ENCODE peak calls at places on chromosome 17, in five cellular contexts. O is CD4-positive, alpha-beta memory T cell; A is body of pancreas; Q is CD8-positive, alpha-beta memory T cell; W is psoas muscle. S is an unnamed sample.
A peak's percentile ranks its signal among the peaks of the same experiment; 100 is the strongest.

GRCh38 chr17:74408830-74409229 is 23.1 kb upstream of the GPRC5C start:
- DNase-seq in W (no peak), A (peak; percentile 15), Q (no peak), O (no peak), S (no peak)

GRCh38 chr17:75691371-75692290 is 24.5 kb downstream of the SAP30BP start:
- DNase-seq in O (no peak), Q (no peak), W (no peak), A (peak; percentile 77), S (no peak)

GRCh38 chr17:45241315-45242011 is 19.8 kb downstream of the FMNL1 start:
- DNase-seq in W (no peak), Q (no peak), A (peak; percentile 63), O (no peak), S (peak; percentile 85)

GRCh38 chr17:78423961-78424747 is 45.7 kb downstream of the PGS1 start:
- DNase-seq in W (no peak), O (no peak), Q (no peak), A (no peak), S (no peak)

GRCh38 chr17:9115446-9116265 is 94.3 kb downstream of the NTN1 start:
- DNase-seq in Q (no peak), O (no peak), A (peak; percentile 34), W (peak; percentile 73), S (peak; percentile 64)

GRCh38 chr17:2894782-2895181 is 98.5 kb downstream of the RAP1GAP2 start:
- DNase-seq in A (peak; percentile 87), O (no peak), Q (no peak), W (no peak), S (no peak)

GRCh38 chr17:29243792-29244191 is 2.9 kb upstream of the CRYBA1 start:
- DNase-seq in O (no peak), W (no peak), Q (no peak), A (peak; percentile 23), S (no peak)

GRCh38 chr17:82008258-82008940 is 14.3 kb downstream of the CENPX start:
- DNase-seq in Q (no peak), A (no peak), O (no peak), W (no peak), S (no peak)

GRCh38 chr17:5241861-5242671 is 7.4 kb upstream of the SCIMP start:
- DNase-seq in Q (no peak), O (peak; percentile 53), A (no peak), W (no peak), S (no peak)

GRCh38 chr17:64196626-64197025 is 66.4 kb downstream of the TEX2 start:
- DNase-seq in W (no peak), A (no peak), Q (no peak), O (no peak), S (no peak)

GRCh38 chr17:75835315-75835987 is 8.8 kb downstream of the UNC13D start:
- DNase-seq in O (no peak), W (no peak), Q (no peak), A (peak; percentile 5), S (no peak)

GRCh38 chr17:52201764-52202571 is 43.5 kb upstream of the CA10 start:
- DNase-seq in Q (no peak), W (no peak), O (no peak), A (no peak), S (no peak)

GRCh38 chr17:81405382-81406005 is 10.2 kb downstream of the BAHCC1 start:
- DNase-seq in A (peak; percentile 44), W (peak; percentile 71), O (no peak), Q (no peak), S (no peak)

GRCh38 chr17:12574525-12574924 is 91.2 kb upstream of the MYOCD start:
- DNase-seq in W (no peak), A (no peak), O (no peak), Q (no peak), S (no peak)

GRCh38 chr17:29066053-29066452 is 23.1 kb downstream of the PIPOX start:
- DNase-seq in A (no peak), W (no peak), O (no peak), Q (peak; percentile 6), S (no peak)

GRCh38 chr17:2724783-2725164 is 13.2 kb upstream of the CLUH start:
- DNase-seq in O (peak; percentile 24), W (peak; percentile 42), Q (no peak), A (peak; percentile 63), S (no peak)

GRCh38 chr17:39663688-39664580 is 1.2 kb upstream of the TCAP start:
- DNase-seq in Q (no peak), A (no peak), W (no peak), O (no peak), S (no peak)

GRCh38 chr17:54992797-54993639 is 24.5 kb downstream of the STXBP4 start:
- DNase-seq in W (no peak), O (peak; percentile 57), A (no peak), Q (no peak), S (no peak)

GRCh38 chr17:39867891-39868553 is at the start of gene ZPBP2:
- DNase-seq in Q (peak; percentile 72), A (no peak), O (no peak), W (no peak), S (peak; percentile 59)

GRCh38 chr17:82228842-82229685 is at the start of gene SLC16A3:
- DNase-seq in Q (peak; percentile 71), W (peak; percentile 74), A (no peak), O (peak; percentile 68), S (peak; percentile 90)

GRCh38 chr17:81550285-81550684 is 1.9 kb downstream of the FAAP100 start:
- DNase-seq in A (no peak), W (no peak), Q (no peak), O (no peak), S (no peak)

GRCh38 chr17:37674511-37674910 is 31.3 kb upstream of the DDX52 start:
- DNase-seq in A (no peak), Q (no peak), O (no peak), W (no peak), S (no peak)

DNA sequence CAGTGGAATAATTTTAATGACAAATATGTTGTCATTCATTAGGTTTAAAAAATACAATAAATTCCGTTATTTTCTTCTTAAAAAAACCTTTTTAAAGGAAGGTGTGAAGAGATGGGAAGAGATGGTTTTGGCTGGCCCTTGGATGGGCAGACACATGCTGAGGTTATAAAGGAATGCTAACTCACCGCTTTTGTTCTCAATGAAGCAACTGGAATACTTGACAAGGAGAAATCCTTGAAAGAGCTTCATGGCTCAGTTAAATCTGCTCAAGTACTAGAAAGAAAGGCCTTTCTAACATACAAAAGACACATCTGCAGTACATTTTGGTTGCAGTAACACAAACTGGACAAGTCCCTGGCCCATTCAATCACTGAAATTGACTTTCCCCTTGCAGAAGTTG is 158.3 kb upstream of the KCNJ16 start:
- DNase-seq in Q (no peak), W (no peak), O (no peak), A (no peak), S (no peak)
- H3K9me3 ChIP-seq in Q (no peaks in the 10 kb centered on the region), W (no peaks in the 10 kb centered on the region), O (no peaks in the 10 kb centered on the region), A (no peaks in the 10 kb centered on the region), S (peaks cover 4% of the 10 kb centered on the region)

GRCh38 chr17:47301161-47301560 is 22.6 kb upstream of the EFCAB13 start:
- DNase-seq in A (no peak), O (peak; percentile 13), Q (no peak), W (no peak), S (no peak)

GRCh38 chr17:47304191-47304590 is 19.6 kb upstream of the EFCAB13 start:
- DNase-seq in O (no peak), A (no peak), W (no peak), Q (no peak), S (no peak)

GRCh38 chr17:47301831-47302230 is 21.9 kb upstream of the EFCAB13 start:
- DNase-seq in O (no peak), Q (no peak), W (no peak), A (no peak), S (no peak)

GRCh38 chr17:47300718-47301117 is 23.0 kb upstream of the EFCAB13 start:
- DNase-seq in W (no peak), A (no peak), O (no peak), Q (no peak), S (no peak)

GRCh38 chr17:47305302-47305923 is 18.3 kb upstream of the EFCAB13 start:
- DNase-seq in Q (no peak), O (no peak), A (no peak), W (no peak), S (no peak)
- H3K36me3 ChIP-seq in Q (no peaks in the 10 kb centered on the region), O (no peaks in the 10 kb centered on the region), A (no peaks in the 10 kb centered on the region), W (no peaks in the 10 kb centered on the region), S (no peaks in the 10 kb centered on the region)

GRCh38 chr17:7252176-7253043 is at the start of gene ELP5:
- DNase-seq in O (peak; percentile 88), Q (peak; percentile 92), W (peak; percentile 96), A (peak; percentile 95), S (peak; percentile 97)

GRCh38 chr17:7251330-7252175 is at the start of gene CTDNEP1:
- DNase-seq in O (peak; percentile 99), A (peak; percentile 97), Q (peak; percentile 100), W (peak; percentile 97), S (peak; percentile 92)

GRCh38 chr17:7254511-7254910 is 2.5 kb downstream of the ELP5 start:
- DNase-seq in Q (no peak), A (no peak), W (no peak), O (no peak), S (no peak)

GRCh38 chr17:7250655-7251329 is 742 bp downstream of the CTDNEP1 start:
- DNase-seq in W (no peak), Q (no peak), A (no peak), O (peak; percentile 42), S (no peak)

DNA sequence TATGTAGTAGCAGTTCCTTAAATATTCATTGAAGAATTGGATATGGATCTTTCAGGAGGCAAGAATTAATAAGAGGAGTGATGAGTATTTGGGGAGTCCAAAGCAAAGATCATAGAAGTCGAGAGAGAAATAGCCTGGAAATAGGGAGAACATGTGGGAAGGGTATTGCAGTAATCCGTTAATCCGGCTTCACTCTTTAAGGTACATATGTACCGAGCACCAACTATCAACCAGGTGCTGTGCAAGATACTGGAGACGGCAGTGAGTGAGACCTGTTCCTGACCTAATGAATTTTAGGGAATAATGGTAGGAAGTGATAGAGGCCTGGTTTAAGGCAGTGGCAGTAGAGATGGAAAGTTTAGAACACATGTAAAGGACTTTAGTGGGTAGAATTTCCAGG is 1.1 kb downstream of the ELP5 start:
- DNase-seq in O (no peak), A (no peak), Q (no peak), W (no peak), S (no peak)
- H3K4me3 ChIP-seq in O (peak overlapping the region; percentile 71), A (peak overlapping the region; percentile 28), Q (peak overlapping the region; percentile 85), W (peak overlapping the region; percentile 99), S (peak overlapping the region; percentile 91)

GRCh38 chr17:1091190-1091534 is 88.6 kb downstream of the ABR start:
- DNase-seq in Q (no peak), W (no peak), A (no peak), O (no peak), S (no peak)

GRCh38 chr17:1095853-1096675 is 83.7 kb downstream of the ABR start:
- DNase-seq in O (no peak), Q (no peak), W (no peak), A (no peak), S (no peak)

GRCh38 chr17:1095093-1095852 is 84.5 kb downstream of the ABR start:
- DNase-seq in A (no peak), W (no peak), Q (no peak), O (no peak), S (peak; percentile 90)

GRCh38 chr17:1091885-1092284 is 87.9 kb downstream of the ABR start:
- DNase-seq in Q (no peak), W (no peak), A (no peak), O (no peak), S (no peak)

DNA sequence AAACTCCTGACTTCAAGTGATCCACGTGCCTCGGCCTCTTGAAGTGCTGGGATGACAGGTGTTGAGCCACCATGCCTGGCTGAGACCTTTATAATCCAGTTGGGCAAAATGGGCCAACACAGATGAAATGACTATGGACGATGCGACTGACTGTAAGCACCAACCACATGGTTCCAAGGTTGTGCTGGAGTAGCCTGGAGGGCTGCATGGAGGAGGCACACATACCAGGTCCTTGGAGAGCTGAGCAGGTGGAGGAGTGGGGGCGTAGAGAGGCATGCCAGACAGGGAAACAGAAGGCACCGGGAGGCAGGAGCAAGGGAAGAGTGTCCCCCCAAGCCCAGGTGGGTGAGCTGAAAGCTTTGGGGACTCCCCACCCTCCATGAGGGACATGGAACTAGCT is 85.2 kb downstream of the ABR start:
- DNase-seq in A (no peak), Q (no peak), O (no peak), W (no peak), S (no peak)
- H3K9me3 ChIP-seq in A (no peaks in the 10 kb centered on the region), Q (no peaks in the 10 kb centered on the region), O (no peaks in the 10 kb centered on the region), W (no peaks in the 10 kb centered on the region), S (no peaks in the 10 kb centered on the region)

S was measured in upper lobe of right lung.